ENCODE peak calls at places on chromosomes 16 and 17, in ten cellular contexts. C is Caco-2, O is uterus, X is left ventricle myocardium inferior, L is heart right ventricle, D is tibial artery, H is spleen, S is esophagus muscularis mucosa, E is ascending aorta, J is BJ. Q is an unnamed sample. For H3K27me3, the result is how much of the 10 kb centered on the place peaks cover.

GRCh38 chr16:81473561-81473960 is 29.0 kb downstream of the CMIP start:
- DNase-seq in C (no peak), O (no peak), X (peak), L (peak), D (no peak), H (no peak), S (no peak), E (no peak), J (no peak), Q (no peak)

GRCh38 chr16:54374136-54374535 is 87.5 kb upstream of the IRX3 start:
- DNase-seq in C (no peak), O (no peak), X (no peak), L (no peak), D (no peak), H (no peak), S (no peak), E (no peak), J (no peak), Q (no peak)

GRCh38 chr17:5785343-5785742 is 201.0 kb upstream of the NLRP1 start:
- DNase-seq in C (no peak), O (no peak), X (no peak), L (no peak), D (no peak), H (no peak), S (no peak), E (no peak), J (no peak), Q (no peak)

GRCh38 chr16:72021043-72021442 is 12.5 kb downstream of the DHODH start:
- DNase-seq in C (peak), O (no peak), X (no peak), L (no peak), D (peak), H (peak), S (no peak), E (no peak), J (no peak), Q (no peak)

GRCh38 chr17:75689441-75689873 is 22.3 kb downstream of the SAP30BP start:
- DNase-seq in C (no peak), O (no peak), X (no peak), L (no peak), D (no peak), H (peak), S (no peak), E (no peak), J (no peak), Q (no peak)

GRCh38 chr16:5580320-5580719 is 482.7 kb upstream of the EEF2KMT start:
- DNase-seq in C (no peak), O (no peak), X (no peak), L (no peak), D (no peak), H (no peak), S (no peak), E (no peak), J (no peak), Q (no peak)

GRCh38 chr17:81523139-81524062 is 4.8 kb upstream of the FSCN2 start:
- DNase-seq in C (peak), O (no peak), X (no peak), L (peak), D (peak), H (no peak), S (no peak), E (no peak), J (no peak), Q (peak)

GRCh38 chr16:49754495-49755290 is 101.2 kb downstream of the ZNF423 start:
- DNase-seq in C (no peak), O (no peak), X (peak), L (peak), D (no peak), H (no peak), S (no peak), E (no peak), J (no peak), Q (no peak)

GRCh38 chr17:67068999-67069398 is 24.6 kb downstream of the CACNG1 start:
- DNase-seq in C (no peak), O (no peak), X (no peak), L (no peak), D (no peak), H (no peak), S (no peak), E (no peak), J (no peak), Q (no peak)

GRCh38 chr17:40104570-40105471 is 4.4 kb upstream of the NR1D1 start:
- DNase-seq in C (no peak), O (peak), X (peak), L (no peak), D (no peak), H (no peak), S (no peak), E (no peak), J (no peak), Q (no peak)

GRCh38 chr17:44121997-44122824 is 1.2 kb downstream of the HDAC5 start:
- DNase-seq in C (no peak), O (no peak), X (no peak), L (no peak), D (no peak), H (no peak), S (no peak), E (no peak), J (no peak), Q (no peak)

GRCh38 chr16:15775663-15776304 is 81.0 kb downstream of the MYH11 start:
- DNase-seq in C (no peak), O (no peak), X (no peak), L (no peak), D (no peak), H (peak), S (no peak), E (no peak), J (no peak), Q (no peak)

DNA sequence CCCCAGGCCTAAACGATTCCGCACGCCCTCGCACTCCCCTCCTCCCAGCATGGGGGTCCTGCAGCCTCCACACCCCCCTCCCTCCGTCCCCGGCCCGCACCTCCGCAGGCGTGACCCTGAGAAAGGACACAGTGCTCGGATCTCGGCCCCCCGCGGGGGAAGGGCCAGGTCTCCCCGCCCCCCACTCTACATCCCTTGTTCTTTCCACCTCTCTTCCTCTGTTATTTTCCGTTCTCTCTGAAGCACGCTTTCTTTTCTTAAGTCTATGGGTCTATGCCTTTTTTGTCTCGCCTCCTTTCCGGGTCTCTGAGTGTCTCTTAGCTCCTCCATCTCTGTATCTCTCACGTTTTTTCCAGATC is 2.0 kb upstream of the HES7 start:
- DNase-seq in C (peak), O (no peak), X (no peak), L (no peak), D (no peak), H (no peak), S (no peak), E (no peak), J (no peak), Q (no peak)
- H3K27me3 ChIP-seq in C (under half), O (under half), X (under half), L (under half), D (under half), H (half or more), S (under half), E (under half), J (under half), Q (half or more)

GRCh38 chr16:66342294-66342900 is 24.1 kb upstream of the CDH5 start:
- DNase-seq in C (peak), O (no peak), X (no peak), L (no peak), D (no peak), H (peak), S (no peak), E (no peak), J (no peak), Q (no peak)
- TF ChIP-seq CTCF in C (peak), O (peak), X (peak), L (peak), D (peak), H (no peak), S (peak), E (peak), J (peak), Q (peak)

DNA sequence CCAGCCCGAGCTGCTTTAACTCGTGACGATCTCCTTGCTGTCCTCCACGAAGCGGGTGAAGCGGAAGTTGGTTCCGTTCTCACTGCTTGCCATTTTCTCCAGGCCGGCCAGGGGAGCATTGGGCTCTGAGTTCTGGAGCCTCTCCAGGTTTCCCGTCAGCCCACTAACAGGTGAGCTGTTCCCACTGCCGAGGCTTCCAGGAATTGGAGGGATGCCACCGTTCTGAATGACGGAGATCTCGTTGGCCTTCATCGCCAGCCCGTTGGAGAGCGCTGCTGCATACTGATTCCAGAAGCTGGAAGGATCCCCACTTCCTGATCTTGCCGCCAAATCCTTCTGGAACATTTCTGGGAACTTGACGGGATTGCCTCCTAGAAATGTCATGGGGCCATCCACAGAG is 14.0 kb downstream of the SALL1 start:
- DNase-seq in C (no peak), O (no peak), X (no peak), L (no peak), D (no peak), H (no peak), S (no peak), E (no peak), J (no peak), Q (no peak)
- H3K27me3 ChIP-seq in C (under half), O (under half), X (half or more), L (half or more), D (under half), H (under half), S (under half), E (under half), J (under half), Q (under half)

GRCh38 chr17:35555695-35556094 is 4.9 kb downstream of the SLFN14 start:
- DNase-seq in C (peak), O (no peak), X (no peak), L (no peak), D (no peak), H (no peak), S (no peak), E (no peak), J (no peak), Q (no peak)
- TF ChIP-seq CTCF in C (peak), O (no peak), X (peak), L (peak), D (peak), H (no peak), S (peak), E (no peak), J (peak), Q (peak)

DNA sequence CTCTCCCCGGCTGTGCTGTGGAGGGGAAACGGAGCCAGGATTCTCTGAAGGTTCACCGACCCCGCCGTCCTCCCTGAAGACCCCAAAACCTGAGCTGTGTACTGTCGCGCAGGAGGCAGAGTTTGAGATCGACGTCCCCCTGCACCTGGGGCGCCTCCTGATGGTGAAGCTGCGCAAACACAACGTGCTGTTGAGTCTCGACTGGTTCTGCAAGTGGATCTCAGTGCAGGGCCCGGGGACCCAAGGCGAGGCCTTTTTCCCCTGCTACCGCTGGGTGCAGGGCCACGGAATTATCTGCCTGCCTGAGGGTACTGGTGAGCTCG is 62.6 kb upstream of the TEKT1 start:
- DNase-seq in C (no peak), O (no peak), X (no peak), L (no peak), D (no peak), H (no peak), S (no peak), E (no peak), J (no peak), Q (no peak)
- H3K27me3 ChIP-seq in C (under half), O (under half), X (half or more), L (half or more), D (under half), H (under half), S (under half), E (under half), J (under half), Q (under half)

DNA sequence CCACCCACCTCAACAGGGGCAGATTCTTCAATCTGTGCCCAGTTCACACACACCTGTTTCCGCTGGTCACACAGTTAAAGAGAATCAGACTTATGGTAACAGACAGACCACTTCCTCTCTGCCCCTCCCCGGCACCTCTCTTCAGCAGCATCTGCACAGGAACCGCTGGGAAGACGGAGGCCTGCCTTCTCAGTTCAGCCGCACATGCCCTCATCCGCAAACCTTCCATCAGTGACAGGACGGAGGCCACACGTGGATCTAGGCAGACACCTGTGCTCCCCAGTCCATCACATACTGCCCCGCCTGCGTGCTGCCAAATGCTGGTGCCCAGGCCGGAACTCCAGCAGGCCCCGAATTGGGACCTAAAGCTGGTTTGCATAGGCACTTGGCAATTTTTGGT is 10.3 kb downstream of the PHB1 start:
- DNase-seq in C (no peak), O (no peak), X (no peak), L (no peak), D (no peak), H (peak), S (no peak), E (no peak), J (no peak), Q (no peak)
- TF ChIP-seq CTCF in C (no peak), O (no peak), X (no peak), L (no peak), D (no peak), H (no peak), S (no peak), E (no peak), J (no peak), Q (no peak)

DNA sequence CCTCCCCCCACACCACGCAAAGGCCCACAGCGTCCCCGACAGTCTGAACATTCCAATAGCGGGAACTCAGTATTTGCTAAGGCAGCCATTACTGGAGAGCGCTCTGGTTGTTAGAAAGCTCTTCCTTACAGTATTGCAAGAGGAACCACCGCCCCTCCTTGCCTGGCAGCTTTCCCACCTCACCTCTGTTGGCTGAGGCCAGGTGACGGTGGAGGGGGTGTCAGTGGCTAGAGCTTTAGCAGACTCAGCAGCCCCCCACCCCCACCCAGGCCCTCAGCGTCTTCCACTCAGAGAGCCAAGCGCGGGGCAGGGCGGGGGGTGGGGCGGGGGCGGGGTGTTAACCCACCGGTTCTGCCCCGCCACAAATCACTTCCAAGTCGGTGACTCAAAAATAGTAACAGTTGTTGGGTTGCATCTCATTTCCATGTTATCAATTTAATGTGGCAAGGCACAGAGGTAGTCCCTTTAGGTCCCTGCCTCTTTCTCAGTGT is 2.3 kb upstream of the PLEKHH3 start:
- DNase-seq in C (peak), O (peak), X (no peak), L (no peak), D (peak), H (no peak), S (no peak), E (no peak), J (no peak), Q (peak)
- H3K27me3 ChIP-seq in C (under half), O (under half), X (under half), L (under half), D (under half), H (half or more), S (under half), E (under half), J (under half), Q (under half)

DNA sequence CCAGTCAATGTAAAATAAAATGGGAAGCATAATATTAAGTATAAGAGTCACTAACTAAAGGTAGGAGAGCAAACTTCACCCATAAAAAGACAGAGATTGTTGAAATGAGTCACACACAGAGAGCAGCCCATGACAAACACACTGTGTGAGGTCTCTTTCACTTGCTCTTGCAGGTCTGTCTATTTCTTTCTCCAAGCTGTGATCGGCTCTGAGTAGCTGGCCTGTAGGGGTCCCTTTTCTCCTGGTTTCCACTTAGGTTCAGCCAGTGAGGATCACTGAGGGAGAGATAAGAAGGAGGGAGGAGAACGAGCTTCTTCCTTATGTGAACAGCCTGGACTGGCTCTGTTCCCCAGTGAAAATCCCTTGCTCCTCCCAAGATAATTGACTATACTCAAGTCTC is 133.7 kb upstream of the HS3ST3A1 start:
- DNase-seq in C (no peak), O (no peak), X (no peak), L (no peak), D (no peak), H (no peak), S (no peak), E (no peak), J (no peak), Q (no peak)
- TF ChIP-seq CTCF in C (no peak), O (no peak), X (no peak), L (no peak), D (no peak), H (no peak), S (no peak), E (no peak), J (peak), Q (no peak)

GRCh38 chr17:64772845-64773299 is 110.8 kb upstream of the SMURF2 start:
- DNase-seq in C (no peak), O (no peak), X (no peak), L (no peak), D (peak), H (no peak), S (peak), E (no peak), J (no peak), Q (no peak)
- H3K27me3 ChIP-seq in C (under half), O (under half), X (under half), L (under half), D (under half), H (under half), S (under half), E (under half), J (under half), Q (under half)

Q was measured in lower lobe of right lung.